ENCODE peak calls at places on chromosomes 6 and 20, in five cellular contexts. One of them, this sample, is unnamed.

GRCh38 chr6:26032387-26033131 is 54.7 kb upstream of the HFE start:
- DNase-seq in M059J: peak
- DNase-seq in left ventricle myocardium superior: no peak
- DNase-seq in retinal pigment epithelial cell: no peak
- DNase-seq in activated CD4-positive, CD25-positive, alpha-beta regulatory T cell: no peak
- DNase-seq in this sample: no peak

GRCh38 chr6:118890997-118891790 is 2.8 kb upstream of the ASF1A start:
- DNase-seq in left ventricle myocardium superior: no peak
- DNase-seq in activated CD4-positive, CD25-positive, alpha-beta regulatory T cell: no peak
- DNase-seq in M059J: no peak
- DNase-seq in retinal pigment epithelial cell: no peak
- DNase-seq in this sample: no peak

GRCh38 chr20:17059465-17059864 is 167.4 kb upstream of the PCSK2 start:
- DNase-seq in left ventricle myocardium superior: no peak
- DNase-seq in activated CD4-positive, CD25-positive, alpha-beta regulatory T cell: no peak
- DNase-seq in M059J: peak
- DNase-seq in retinal pigment epithelial cell: peak
- DNase-seq in this sample: no peak

GRCh38 chr20:31414381-31414780 is 8.4 kb upstream of the DEFB121 start:
- DNase-seq in M059J: no peak
- DNase-seq in activated CD4-positive, CD25-positive, alpha-beta regulatory T cell: no peak
- DNase-seq in retinal pigment epithelial cell: no peak
- DNase-seq in left ventricle myocardium superior: no peak
- DNase-seq in this sample: no peak

GRCh38 chr6:79421001-79421411 is 116.2 kb downstream of the LCA5 start:
- DNase-seq in M059J: no peak
- DNase-seq in retinal pigment epithelial cell: no peak
- DNase-seq in activated CD4-positive, CD25-positive, alpha-beta regulatory T cell: no peak
- DNase-seq in left ventricle myocardium superior: no peak
- DNase-seq in this sample: no peak

GRCh38 chr6:82068721-82069120 is 178.8 kb downstream of the IBTK start:
- DNase-seq in M059J: no peak
- DNase-seq in left ventricle myocardium superior: no peak
- DNase-seq in retinal pigment epithelial cell: no peak
- DNase-seq in activated CD4-positive, CD25-positive, alpha-beta regulatory T cell: no peak
- DNase-seq in this sample: no peak

GRCh38 chr20:2713285-2713684 is 20.7 kb downstream of the EBF4 start:
- DNase-seq in left ventricle myocardium superior: no peak
- DNase-seq in M059J: peak
- DNase-seq in activated CD4-positive, CD25-positive, alpha-beta regulatory T cell: no peak
- DNase-seq in retinal pigment epithelial cell: no peak
- DNase-seq in this sample: no peak

GRCh38 chr6:40540790-40541189 is 46.4 kb downstream of the LRFN2 start:
- DNase-seq in retinal pigment epithelial cell: no peak
- DNase-seq in left ventricle myocardium superior: no peak
- DNase-seq in M059J: no peak
- DNase-seq in activated CD4-positive, CD25-positive, alpha-beta regulatory T cell: no peak
- DNase-seq in this sample: no peak

GRCh38 chr6:152637422-152638047 is 373 bp upstream of the SYNE1 start:
- DNase-seq in left ventricle myocardium superior: no peak
- DNase-seq in retinal pigment epithelial cell: no peak
- DNase-seq in activated CD4-positive, CD25-positive, alpha-beta regulatory T cell: no peak
- DNase-seq in M059J: no peak
- DNase-seq in this sample: no peak

GRCh38 chr6:139962663-139963314 is 588.3 kb upstream of the CITED2 start:
- DNase-seq in activated CD4-positive, CD25-positive, alpha-beta regulatory T cell: no peak
- DNase-seq in left ventricle myocardium superior: no peak
- DNase-seq in retinal pigment epithelial cell: no peak
- DNase-seq in M059J: no peak
- DNase-seq in this sample: no peak

GRCh38 chr6:104325341-104326172 is 534.2 kb downstream of the HACE1 start:
- DNase-seq in activated CD4-positive, CD25-positive, alpha-beta regulatory T cell: no peak
- DNase-seq in left ventricle myocardium superior: no peak
- DNase-seq in M059J: peak
- DNase-seq in retinal pigment epithelial cell: no peak
- DNase-seq in this sample: no peak

GRCh38 chr6:33419580-33420492 is at the start of gene SYNGAP1:
- DNase-seq in M059J: peak
- DNase-seq in activated CD4-positive, CD25-positive, alpha-beta regulatory T cell: peak
- DNase-seq in left ventricle myocardium superior: peak
- DNase-seq in retinal pigment epithelial cell: no peak
- DNase-seq in this sample: peak